ENCODE peak calls at places on chromosomes 4 and X, in five cellular contexts. P, I, Z, V and T are unnamed samples.
A peak's percentile ranks its signal among the peaks of the same experiment; 100 is the strongest.

GRCh38 chrX:2766921-2767320 is 15.1 kb downstream of the XG start:
- DNase-seq in Z (no peak), V (no peak), P (peak; percentile 15), I (no peak), T (no peak)

GRCh38 chr4:54659213-54660144 is 1.7 kb downstream of the KIT start:
- DNase-seq in I (peak; percentile 32), V (peak; percentile 26), P (peak; percentile 28), Z (no peak), T (no peak)

GRCh38 chr4:96483308-96484030 is 643.6 kb downstream of the PDHA2 start:
- DNase-seq in P (no peak), Z (peak; percentile 38), V (peak; percentile 53), I (no peak), T (no peak)

GRCh38 chr4:73676881-73677323 is 56.7 kb upstream of the RASSF6 start:
- DNase-seq in Z (no peak), V (no peak), I (no peak), P (peak; percentile 61), T (peak; percentile 33)

GRCh38 chr4:28357985-28358384 is 1497.3 kb downstream of the STIM2 start:
- DNase-seq in Z (peak; percentile 40), V (peak; percentile 54), P (no peak), I (no peak), T (no peak)

GRCh38 chr4:121785479-121785878 is 15.6 kb upstream of the EXOSC9 start:
- DNase-seq in I (no peak), V (no peak), Z (no peak), P (no peak), T (no peak)

GRCh38 chr4:2141022-2141761 is 82.1 kb downstream of the NAT8L start:
- DNase-seq in Z (no peak), V (no peak), I (no peak), P (no peak), T (no peak)

GRCh38 chr4:3495341-3495975 is 32.4 kb downstream of the DOK7 start:
- DNase-seq in P (no peak), V (no peak), I (no peak), Z (no peak), T (no peak)

GRCh38 chr4:140861359-140862181 is 105.4 kb upstream of the TBC1D9 start:
- DNase-seq in P (peak; percentile 83), I (peak; percentile 70), V (peak; percentile 83), Z (peak; percentile 45), T (peak; percentile 83)

DNA sequence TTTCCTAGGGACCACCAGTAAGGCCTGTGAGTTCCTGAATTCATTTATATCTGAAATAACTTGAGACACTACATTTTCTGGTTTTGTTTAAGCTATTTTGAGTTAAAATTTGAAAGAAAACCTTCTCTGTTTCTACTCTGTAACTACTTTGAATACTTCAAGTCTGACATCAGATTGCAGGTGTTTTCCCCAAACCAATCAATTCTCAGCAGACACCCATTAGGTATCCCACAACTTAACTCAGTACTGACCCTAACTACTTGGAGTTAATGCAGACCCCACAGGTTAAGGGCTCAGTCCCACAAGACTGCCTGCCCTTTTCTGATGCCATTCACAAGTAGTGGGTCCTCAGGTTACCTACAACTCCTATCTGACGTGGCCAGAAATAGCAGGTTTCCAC is 1100.0 kb upstream of the SLIT2 start:
- DNase-seq in I (no peak), P (no peak), V (no peak), Z (no peak), T (no peak)
- H2AFZ ChIP-seq in I (no peak overlapping the region), P (no peak overlapping the region), V (peak overlapping the region; percentile 72), Z (no peak overlapping the region), T (peak overlapping the region; percentile 6)

DNA sequence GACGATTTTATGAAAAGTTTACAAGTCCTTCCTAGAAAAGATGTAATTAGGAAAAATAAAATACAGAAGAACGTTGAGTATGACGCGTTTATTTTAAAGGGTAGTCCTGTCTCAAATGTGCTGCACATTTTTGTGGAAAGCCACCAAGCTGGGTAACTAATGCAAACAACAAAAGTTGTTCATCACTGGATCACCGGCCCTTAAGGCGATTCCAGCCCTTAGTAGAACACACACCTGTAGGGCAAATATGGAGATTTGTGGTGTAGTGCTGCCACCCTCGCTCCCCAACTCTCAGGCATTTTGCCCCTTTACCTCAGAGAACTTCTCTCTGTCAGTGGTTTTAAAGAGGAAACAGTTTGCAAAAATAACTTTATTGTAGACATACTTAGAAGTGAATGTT is 1.9 kb downstream of the TBL1X start:
- DNase-seq in P (no peak), I (no peak), Z (no peak), V (no peak), T (no peak)
- H2AFZ ChIP-seq in P (no peak overlapping the region), I (no peak overlapping the region), Z (no peak overlapping the region), V (no peak overlapping the region), T (no peak overlapping the region)

DNA sequence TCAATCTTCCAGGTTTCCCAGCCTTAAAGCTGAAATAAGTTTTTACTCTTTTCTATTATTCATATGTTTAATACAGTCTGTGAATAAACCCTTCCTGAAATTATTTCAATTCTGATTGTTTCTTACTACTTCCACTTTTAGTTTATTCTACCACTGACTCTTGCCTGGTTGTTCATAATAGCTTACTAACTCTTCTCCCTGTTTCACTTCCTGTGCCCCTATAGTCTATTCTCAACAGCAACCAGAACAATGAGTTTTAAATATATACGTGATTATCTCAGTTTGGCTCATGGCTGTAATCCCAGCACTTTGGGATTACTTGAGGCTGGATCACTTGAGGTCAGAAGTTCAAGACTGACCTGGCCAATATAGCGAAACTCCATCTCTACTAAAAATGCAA is 408.0 kb upstream of the SPOCK3 start:
- DNase-seq in I (no peak), Z (no peak), V (no peak), P (no peak), T (no peak)
- H2AFZ ChIP-seq in I (no peak overlapping the region), Z (no peak overlapping the region), V (peak overlapping the region; percentile 10), P (no peak overlapping the region), T (no peak overlapping the region)

DNA sequence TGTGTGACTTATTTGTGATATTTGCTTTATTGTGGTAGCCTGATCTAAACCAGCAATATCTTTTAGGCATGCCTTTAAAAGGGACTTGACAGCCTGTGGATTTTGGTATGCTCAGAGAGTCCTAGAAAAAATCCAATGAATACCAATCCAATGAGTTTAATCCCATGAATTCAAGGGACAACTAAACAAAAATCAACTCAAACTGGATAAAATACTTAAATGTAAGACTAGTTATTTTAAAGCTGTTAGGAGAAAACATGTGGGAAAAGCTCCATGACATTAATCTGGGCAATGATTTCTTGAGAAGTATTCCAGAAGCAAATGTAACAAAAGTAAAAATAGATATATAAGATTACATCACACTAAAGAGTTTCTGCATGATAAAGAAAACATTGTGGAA is 711.5 kb upstream of the PITX2 start:
- DNase-seq in Z (no peak), V (no peak), P (no peak), I (no peak), T (no peak)
- H2AFZ ChIP-seq in Z (no peak overlapping the region), V (no peak overlapping the region), P (no peak overlapping the region), I (no peak overlapping the region), T (no peak overlapping the region)

GRCh38 chr4:80229590-80229989 is 32.3 kb downstream of the PRDM8 start:
- DNase-seq in Z (no peak), P (no peak), V (no peak), I (no peak), T (no peak)

GRCh38 chr4:80229128-80229527 is 31.8 kb downstream of the PRDM8 start:
- DNase-seq in Z (no peak), V (no peak), P (no peak), I (no peak), T (no peak)

GRCh38 chr4:80226091-80226490 is 28.8 kb downstream of the PRDM8 start:
- DNase-seq in I (no peak), Z (no peak), V (no peak), P (no peak), T (no peak)

GRCh38 chr4:80228460-80228859 is 31.2 kb downstream of the PRDM8 start:
- DNase-seq in V (no peak), I (no peak), Z (no peak), P (no peak), T (no peak)

DNA sequence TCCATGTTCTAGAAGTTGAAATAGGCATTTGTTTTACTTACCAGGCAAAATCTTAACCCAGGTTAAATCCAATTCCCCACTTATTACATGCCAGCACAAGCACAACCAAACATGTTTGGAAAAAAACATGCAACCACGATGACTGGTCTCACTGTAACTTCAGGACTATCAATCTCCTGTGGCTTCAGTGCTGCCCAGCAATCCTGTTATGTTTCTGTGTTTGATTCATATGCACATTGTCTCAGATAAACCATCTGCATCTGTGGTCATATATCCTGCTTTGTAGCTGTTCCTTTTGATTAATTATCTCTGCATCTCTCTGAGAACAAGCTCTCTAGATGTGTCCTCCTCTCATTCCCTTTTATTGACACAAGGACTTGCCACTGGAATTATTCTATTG is 28.3 kb downstream of the PRDM8 start:
- DNase-seq in P (no peak), V (no peak), I (no peak), Z (no peak), T (no peak)
- H2AFZ ChIP-seq in P (no peak overlapping the region), V (no peak overlapping the region), I (peak overlapping the region; percentile 10), Z (no peak overlapping the region), T (no peak overlapping the region)

GRCh38 chr4:146333895-146334262 is 119.5 kb downstream of the REELD1 start:
- DNase-seq in Z (no peak), V (no peak), I (no peak), P (no peak), T (no peak)

GRCh38 chr4:146329042-146329716 is 114.8 kb downstream of the REELD1 start:
- DNase-seq in Z (no peak), I (no peak), V (no peak), P (peak; percentile 60), T (no peak)

GRCh38 chr4:146333187-146333894 is 119.0 kb downstream of the REELD1 start:
- DNase-seq in Z (no peak), P (peak; percentile 74), I (no peak), V (no peak), T (peak; percentile 14)

GRCh38 chr4:146327859-146328258 is 113.5 kb downstream of the REELD1 start:
- DNase-seq in Z (no peak), I (no peak), P (no peak), V (no peak), T (no peak)

GRCh38 chr4:146330392-146330791 is 116.1 kb downstream of the REELD1 start:
- DNase-seq in P (no peak), V (no peak), Z (no peak), I (no peak), T (no peak)
- H2AFZ ChIP-seq in P (no peak overlapping the region), V (no peak overlapping the region), Z (no peak overlapping the region), I (no peak overlapping the region), T (no peak overlapping the region)

DNA sequence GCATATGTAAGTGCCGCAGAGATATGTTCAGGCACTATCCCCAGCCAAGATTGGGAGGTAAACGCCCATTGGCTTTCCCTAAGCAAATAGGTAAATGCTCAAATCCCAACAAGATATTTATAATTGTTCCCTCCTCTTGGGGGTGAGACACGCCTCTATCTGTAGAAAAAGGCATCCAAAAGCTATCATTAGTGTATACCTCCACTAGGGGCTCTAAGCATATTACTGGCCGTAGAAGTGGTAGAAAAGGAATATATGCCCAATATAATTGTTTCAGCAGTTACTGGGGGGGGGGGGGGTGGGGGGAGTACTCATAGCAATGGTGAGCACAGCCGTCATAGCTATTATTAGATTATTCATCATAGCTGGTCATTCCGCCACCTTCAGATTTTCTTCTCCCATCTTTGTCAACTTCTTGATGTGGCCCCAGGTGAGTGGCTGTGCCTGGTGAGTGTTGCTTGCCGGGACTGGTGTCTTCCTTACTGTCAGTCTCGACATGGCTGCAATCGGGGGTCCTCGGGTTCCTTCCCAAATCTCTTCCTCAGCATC is 53.3 kb upstream of the WDR1 start:
- DNase-seq in V (peak; percentile 30), I (peak; percentile 55), Z (no peak), P (no peak), T (no peak)
- H2AFZ ChIP-seq in V (no peak overlapping the region), I (peak overlapping the region; percentile 71), Z (no peak overlapping the region), P (no peak overlapping the region), T (no peak overlapping the region)